ENCODE peak calls at places on chromosomes 2 and 18, in six cellular contexts. D is HepG2, A is fibroblast of pulmonary artery, S is heart left ventricle, Z is A549, W is uterus. M is an unnamed sample.

GRCh38 chr2:78585849-78586248 is 439.7 kb upstream of the REG3G start:
- DNase-seq in D (no peak), A (no peak), S (no peak), Z (no peak), W (no peak), M (no peak)

GRCh38 chr18:57660961-57661360 is 39.3 kb upstream of the NARS1 start:
- DNase-seq in D (no peak), A (peak; percentile 75), S (no peak), Z (no peak), W (peak; percentile 29), M (peak; percentile 58)

GRCh38 chr18:58867281-58867961 is 2.7 kb downstream of the ZNF532 start:
- DNase-seq in D (no peak), A (no peak), S (no peak), Z (no peak), W (no peak), M (peak; percentile 52)

GRCh38 chr2:127118467-127118866 is 11.5 kb upstream of the BIN1 start:
- DNase-seq in D (no peak), A (no peak), S (no peak), Z (no peak), W (no peak), M (no peak)

GRCh38 chr2:31238906-31239841 is 5.2 kb downstream of the EHD3 start:
- DNase-seq in D (no peak), A (peak; percentile 7), S (peak; percentile 64), Z (no peak), W (no peak), M (no peak)

GRCh38 chr18:34342960-34343359 is 118.2 kb upstream of the NOL4 start:
- DNase-seq in D (no peak), A (peak; percentile 16), S (no peak), Z (no peak), W (no peak), M (peak; percentile 72)

GRCh38 chr2:211093743-211094303 is 537.4 kb downstream of the CPS1 start:
- DNase-seq in D (peak; percentile 62), A (peak; percentile 9), S (no peak), Z (peak; percentile 25), W (no peak), M (no peak)

GRCh38 chr18:63511285-63511684 is 30.9 kb upstream of the SERPINB12 start:
- DNase-seq in D (peak; percentile 37), A (peak; percentile 63), S (no peak), Z (peak; percentile 68), W (no peak), M (peak; percentile 49)

GRCh38 chr18:45839415-45840395 is 14.2 kb downstream of the SIGLEC15 start:
- DNase-seq in D (peak; percentile 23), A (peak; percentile 85), S (no peak), Z (peak; percentile 63), W (no peak), M (peak; percentile 81)

GRCh38 chr2:41723531-41723930 is 324.3 kb upstream of the PKDCC start:
- DNase-seq in D (no peak), A (no peak), S (no peak), Z (no peak), W (no peak), M (peak; percentile 23)

GRCh38 chr2:58521803-58522602 is 280.9 kb upstream of the FANCL start:
- DNase-seq in D (no peak), A (no peak), S (no peak), Z (no peak), W (no peak), M (peak; percentile 14)

GRCh38 chr2:101830555-101830954 is 133.0 kb downstream of the MAP4K4 start:
- DNase-seq in D (no peak), A (peak; percentile 60), S (no peak), Z (no peak), W (no peak), M (peak; percentile 75)

GRCh38 chr2:182482511-182482910 is 55.7 kb upstream of the PDE1A start:
- DNase-seq in D (no peak), A (no peak), S (no peak), Z (no peak), W (no peak), M (no peak)

GRCh38 chr18:50569930-50570329 is 10.0 kb downstream of the MAPK4 start:
- DNase-seq in D (no peak), A (no peak), S (no peak), Z (no peak), W (no peak), M (no peak)

DNA sequence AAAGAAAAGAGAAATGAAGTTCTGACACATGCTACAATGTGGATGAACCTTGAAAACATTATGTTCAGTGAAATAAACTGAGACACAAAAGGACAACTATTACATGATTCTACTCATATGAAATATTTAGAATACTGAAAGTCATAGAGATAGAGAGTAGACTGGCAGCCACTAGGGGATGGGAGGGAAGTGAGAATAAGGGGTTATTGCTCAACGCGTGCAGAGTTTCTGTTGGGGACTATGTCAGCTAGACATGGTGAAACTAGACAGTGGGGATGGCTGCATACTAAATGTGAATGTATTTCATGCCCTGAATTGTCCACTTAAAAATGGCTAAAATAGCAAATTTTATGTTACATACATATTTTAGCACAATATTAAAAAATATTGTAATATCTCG is 108.7 kb upstream of the ATL2 start:
- DNase-seq in D (no peak), A (no peak), S (no peak), Z (no peak), W (no peak), M (no peak)
- TF ChIP-seq CTCF in D (no peak), A (no peak), S (no peak), Z (no peak), W (no peak), M (no peak)

GRCh38 chr2:72924353-72925240 is 7.3 kb downstream of the EMX1 start:
- DNase-seq in D (no peak), A (no peak), S (peak; percentile 61), Z (no peak), W (no peak), M (no peak)
- H3K4me3 ChIP-seq in D (peak overlapping the region; percentile 19), A (no peak overlapping the region), S (no peak overlapping the region), Z (no peak overlapping the region), W (no peak overlapping the region), M (no peak overlapping the region)

DNA sequence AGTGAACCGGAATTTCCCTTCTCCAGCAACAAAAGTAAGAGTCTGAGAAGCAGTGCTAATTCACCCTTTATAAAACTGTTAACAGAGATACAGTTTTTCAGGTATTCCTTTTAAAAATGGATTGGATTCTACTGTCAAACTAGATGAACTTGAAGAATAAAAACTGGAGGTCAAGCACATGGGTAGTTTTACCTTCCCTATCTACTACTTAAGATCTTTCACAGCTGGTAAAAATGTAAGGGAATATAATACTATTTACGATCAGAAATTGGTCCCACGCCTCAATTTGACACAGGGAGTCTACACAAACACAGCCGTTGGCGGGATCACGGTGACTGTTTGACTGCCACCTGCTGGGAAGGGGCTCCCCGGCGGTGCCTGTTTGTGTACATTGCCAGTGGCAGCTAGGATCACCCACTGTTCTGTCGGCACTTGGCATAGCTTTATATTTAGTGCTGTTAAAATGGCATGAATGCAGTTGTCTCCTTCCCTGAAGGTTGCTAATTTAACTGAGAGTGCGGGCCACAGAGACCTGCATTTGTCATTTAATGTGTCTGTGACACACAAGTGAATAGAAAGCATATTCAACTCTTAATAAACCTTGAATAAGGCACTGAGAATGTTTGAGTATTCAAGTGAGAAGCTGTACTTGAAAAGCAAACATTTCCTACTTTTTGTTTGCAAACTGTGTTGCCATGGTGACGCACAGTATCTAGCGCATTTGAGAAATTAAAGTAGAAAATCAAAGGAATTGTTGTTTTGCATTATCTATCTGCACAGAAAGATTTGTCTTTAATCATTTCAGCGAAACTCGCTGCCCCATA is 59.6 kb downstream of the ABCG8 start:
- DNase-seq in D (peak; percentile 22), A (no peak), S (no peak), Z (peak; percentile 76), W (no peak), M (peak; percentile 75)
- TF ChIP-seq CTCF in D (peak; percentile 59), A (peak; percentile 24), S (no peak), Z (peak; percentile 61), W (no peak), M (peak; percentile 39)

DNA sequence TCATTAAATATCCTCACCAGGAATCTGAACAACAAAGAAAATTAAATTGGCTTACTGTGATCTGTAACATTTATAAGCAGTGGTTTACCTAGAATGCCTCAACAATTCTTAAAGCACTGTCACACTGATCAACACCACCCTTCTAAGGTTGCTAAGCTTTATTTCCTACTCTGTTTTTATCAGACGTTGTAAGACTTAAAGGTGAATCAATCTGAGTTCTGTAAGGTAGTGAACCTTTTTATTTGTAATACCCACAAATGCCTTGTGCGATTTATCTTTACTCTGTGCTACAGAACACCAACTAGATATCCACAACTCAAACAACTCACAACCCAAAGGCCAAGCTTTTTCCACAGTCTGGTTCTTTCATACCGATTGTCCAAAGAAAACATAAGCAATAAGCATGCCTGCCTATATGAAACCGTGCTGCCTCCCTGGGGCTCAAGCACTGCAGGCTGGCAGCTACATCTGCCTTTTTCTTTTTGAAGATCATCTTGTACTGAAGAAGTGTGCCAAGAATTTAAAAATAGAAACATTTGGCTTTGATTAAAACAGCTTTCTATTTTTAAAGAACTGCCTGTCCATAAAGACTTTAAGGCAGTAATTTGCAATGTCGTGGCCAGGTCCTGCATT is 490.7 kb downstream of the NUP35 start:
- DNase-seq in D (no peak), A (peak; percentile 3), S (peak; percentile 58), Z (no peak), W (no peak), M (peak; percentile 66)
- H3K4me3 ChIP-seq in D (no peak overlapping the region), A (no peak overlapping the region), S (no peak overlapping the region), Z (no peak overlapping the region), W (no peak overlapping the region), M (no peak overlapping the region)

GRCh38 chr2:65974067-65974723 is 460.7 kb upstream of the MEIS1 start:
- DNase-seq in D (no peak), A (no peak), S (no peak), Z (peak; percentile 8), W (no peak), M (no peak)
- TF ChIP-seq CTCF in D (no peak), A (no peak), S (no peak), Z (no peak), W (no peak), M (no peak)

DNA sequence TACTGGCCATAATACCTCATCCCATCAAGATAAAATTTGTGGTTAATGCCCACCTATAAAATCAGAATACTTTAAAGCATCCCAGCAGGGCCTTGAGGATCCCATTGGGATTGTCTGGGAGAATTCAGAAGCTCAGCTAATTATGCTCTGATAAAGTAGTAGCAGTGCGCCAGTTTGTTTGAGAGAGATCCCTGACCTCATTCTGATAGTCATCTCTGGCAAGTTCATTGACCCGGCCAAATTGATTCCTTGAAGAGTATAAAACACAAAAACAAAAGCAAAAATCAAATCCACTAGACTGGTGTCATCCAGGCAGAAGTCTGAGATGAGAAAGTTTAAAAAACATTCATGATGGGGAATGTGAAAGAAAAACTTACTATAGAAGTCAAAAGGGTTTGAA is 14.1 kb downstream of the ABCG5 start:
- DNase-seq in D (no peak), A (no peak), S (no peak), Z (no peak), W (no peak), M (no peak)
- H3K4me3 ChIP-seq in D (no peak overlapping the region), A (no peak overlapping the region), S (no peak overlapping the region), Z (no peak overlapping the region), W (no peak overlapping the region), M (no peak overlapping the region)

GRCh38 chr2:96209011-96209728 is 543 bp upstream of the STARD7 start:
- DNase-seq in D (no peak), A (no peak), S (no peak), Z (no peak), W (no peak), M (no peak)

GRCh38 chr2:96209729-96210085 is 1.1 kb upstream of the STARD7 start:
- DNase-seq in D (no peak), A (no peak), S (no peak), Z (no peak), W (no peak), M (no peak)

GRCh38 chr2:96207778-96208143 is 866 bp downstream of the STARD7 start:
- DNase-seq in D (no peak), A (no peak), S (no peak), Z (no peak), W (no peak), M (no peak)

GRCh38 chr2:96207073-96207777 is 1.4 kb downstream of the STARD7 start:
- DNase-seq in D (no peak), A (no peak), S (no peak), Z (no peak), W (no peak), M (no peak)

GRCh38 chr2:96208144-96209010 is at the start of gene STARD7:
- DNase-seq in D (peak; percentile 97), A (peak; percentile 98), S (peak; percentile 99), Z (peak; percentile 99), W (peak; percentile 98), M (peak; percentile 98)
- TF ChIP-seq CTCF in D (peak; percentile 54), A (no peak), S (peak; percentile 26), Z (no peak), W (no peak), M (peak; percentile 6)

M was measured in astrocyte of the spinal cord.